ENCODE peak calls at places on chromosomes 5 and 9, in five cellular contexts. B, Y, Q, S and F are unnamed samples.

GRCh38 chr9:88007291-88007650 is 32.9 kb upstream of the CDK20 start:
- DNase-seq in B (no peak), Y (no peak), Q (no peak), S (no peak), F (no peak)

GRCh38 chr5:171365351-171365750 is 22.3 kb upstream of the NPM1 start:
- DNase-seq in B (no peak), Y (no peak), Q (no peak), S (no peak), F (peak)

GRCh38 chr9:96270236-96270635 is 31.7 kb downstream of the HSD17B3 start:
- DNase-seq in B (no peak), Y (no peak), Q (no peak), S (no peak), F (no peak)

GRCh38 chr9:124280176-124280691 is 22.5 kb downstream of the NEK6 start:
- DNase-seq in B (no peak), Y (peak), Q (no peak), S (no peak), F (peak)

GRCh38 chr5:72248352-72249032 is 71.5 kb downstream of the MRPS27 start:
- DNase-seq in B (no peak), Y (no peak), Q (no peak), S (no peak), F (peak)

GRCh38 chr9:126146254-126147145 is 180.1 kb upstream of the MVB12B start:
- DNase-seq in B (no peak), Y (peak), Q (no peak), S (no peak), F (peak)

GRCh38 chr5:27241564-27242257 is 203.3 kb upstream of the CDH9 start:
- DNase-seq in B (no peak), Y (no peak), Q (no peak), S (no peak), F (peak)

GRCh38 chr5:75049581-75050274 is 2.6 kb downstream of the GCNT4 start:
- DNase-seq in B (no peak), Y (no peak), Q (peak), S (peak), F (peak)

GRCh38 chr9:69549310-69550202 is 122.6 kb downstream of the APBA1 start:
- DNase-seq in B (no peak), Y (no peak), Q (peak), S (no peak), F (peak)

GRCh38 chr5:2300421-2300820 is 417.7 kb upstream of the IRX4 start:
- DNase-seq in B (no peak), Y (no peak), Q (no peak), S (no peak), F (no peak)